ENCODE peak calls at places on chromosomes 16 and 17, in four cellular contexts. M is Panc1, R is HCT116, A is GM23338. G is an unnamed sample.
A peak's percentile ranks its signal among the peaks of the same experiment; 100 is the strongest.

GRCh38 chr16:4733747-4734062 is 366 bp downstream of the ANKS3 start:
- ATAC-seq in M (peak; percentile 15), R (peak; percentile 24), A (peak; percentile 21), G (peak; percentile 1)

GRCh38 chr17:51200295-51200694 is 34.1 kb downstream of the NME2 start:
- ATAC-seq in M (no peak), R (no peak), A (no peak), G (no peak)

GRCh38 chr17:75842963-75843576 is 1.1 kb downstream of the UNC13D start:
- ATAC-seq in M (no peak), R (no peak), A (no peak), G (no peak)

GRCh38 chr17:17108681-17109049 is 66.4 kb downstream of the MPRIP start:
- ATAC-seq in M (no peak), R (peak; percentile 47), A (peak; percentile 58), G (peak; percentile 32)

GRCh38 chr16:79355600-79356358 is 244.8 kb downstream of the MAF start:
- ATAC-seq in M (no peak), R (no peak), A (no peak), G (no peak)

GRCh38 chr17:29117440-29117753 is 62.8 kb downstream of the MYO18A start:
- ATAC-seq in M (peak; percentile 68), R (peak; percentile 52), A (peak; percentile 32), G (no peak)

GRCh38 chr17:28503420-28503819 is 2.7 kb upstream of the FOXN1 start:
- ATAC-seq in M (no peak), R (no peak), A (no peak), G (no peak)

GRCh38 chr17:35214631-35215273 is 20.6 kb upstream of the SLC35G3 start:
- ATAC-seq in M (no peak), R (no peak), A (no peak), G (no peak)

GRCh38 chr16:22190169-22191088 is 15.6 kb upstream of the EEF2K start:
- ATAC-seq in M (peak; percentile 84), R (peak; percentile 75), A (peak; percentile 73), G (peak; percentile 82)

GRCh38 chr16:55754056-55754455 is 78.8 kb downstream of the CES1 start:
- ATAC-seq in M (no peak), R (no peak), A (no peak), G (no peak)

GRCh38 chr16:68265078-68265925 is 976 bp downstream of the SLC7A6 start:
- ATAC-seq in M (peak; percentile 44), R (peak; percentile 55), A (peak; percentile 6), G (peak; percentile 62)

GRCh38 chr16:24689128-24689527 is 40.3 kb upstream of the TNRC6A start:
- ATAC-seq in M (peak; percentile 80), R (peak; percentile 97), A (peak; percentile 78), G (no peak)

GRCh38 chr16:84087461-84088151 is 29.1 kb downstream of the MBTPS1 start:
- ATAC-seq in M (no peak), R (no peak), A (no peak), G (no peak)

GRCh38 chr17:27612160-27612767 is 18.7 kb upstream of the LGALS9 start:
- ATAC-seq in M (no peak), R (no peak), A (no peak), G (peak; percentile 35)

GRCh38 chr17:37752482-37752881 is 7.6 kb upstream of the HNF1B start:
- ATAC-seq in M (no peak), R (no peak), A (no peak), G (no peak)

GRCh38 chr17:76537288-76537577 is 276 bp downstream of the CYGB start:
- ATAC-seq in M (peak; percentile 15), R (no peak), A (peak; percentile 5), G (peak; percentile 17)

GRCh38 chr17:46059457-46059856 is 60.4 kb downstream of the STH start:
- ATAC-seq in M (no peak), R (no peak), A (no peak), G (no peak)

GRCh38 chr17:37037590-37038155 is 88.9 kb downstream of the AATF start:
- ATAC-seq in M (no peak), R (no peak), A (no peak), G (no peak)

GRCh38 chr17:40707720-40708119 is 4.2 kb upstream of the KRT24 start:
- ATAC-seq in M (no peak), R (no peak), A (no peak), G (peak; percentile 95)

GRCh38 chr17:79168486-79169055 is 93.9 kb downstream of the ENGASE start:
- ATAC-seq in M (peak; percentile 80), R (no peak), A (peak; percentile 74), G (no peak)

GRCh38 chr16:50863673-50864144 is 121.8 kb downstream of the CYLD start:
- ATAC-seq in M (no peak), R (no peak), A (no peak), G (no peak)

GRCh38 chr16:84367297-84367680 is 1.0 kb upstream of the ATP2C2 start:
- ATAC-seq in M (no peak), R (no peak), A (no peak), G (no peak)

GRCh38 chr16:27473101-27473900 is 71.3 kb downstream of the IL21R start:
- ATAC-seq in M (no peak), R (no peak), A (no peak), G (no peak)

GRCh38 chr17:33469911-33470310 is 176.8 kb upstream of the ASIC2 start:
- ATAC-seq in M (no peak), R (no peak), A (no peak), G (peak; percentile 61)

GRCh38 chr16:2481676-2482075 is 6.7 kb downstream of the TBC1D24 start:
- ATAC-seq in M (no peak), R (no peak), A (no peak), G (no peak)

DNA sequence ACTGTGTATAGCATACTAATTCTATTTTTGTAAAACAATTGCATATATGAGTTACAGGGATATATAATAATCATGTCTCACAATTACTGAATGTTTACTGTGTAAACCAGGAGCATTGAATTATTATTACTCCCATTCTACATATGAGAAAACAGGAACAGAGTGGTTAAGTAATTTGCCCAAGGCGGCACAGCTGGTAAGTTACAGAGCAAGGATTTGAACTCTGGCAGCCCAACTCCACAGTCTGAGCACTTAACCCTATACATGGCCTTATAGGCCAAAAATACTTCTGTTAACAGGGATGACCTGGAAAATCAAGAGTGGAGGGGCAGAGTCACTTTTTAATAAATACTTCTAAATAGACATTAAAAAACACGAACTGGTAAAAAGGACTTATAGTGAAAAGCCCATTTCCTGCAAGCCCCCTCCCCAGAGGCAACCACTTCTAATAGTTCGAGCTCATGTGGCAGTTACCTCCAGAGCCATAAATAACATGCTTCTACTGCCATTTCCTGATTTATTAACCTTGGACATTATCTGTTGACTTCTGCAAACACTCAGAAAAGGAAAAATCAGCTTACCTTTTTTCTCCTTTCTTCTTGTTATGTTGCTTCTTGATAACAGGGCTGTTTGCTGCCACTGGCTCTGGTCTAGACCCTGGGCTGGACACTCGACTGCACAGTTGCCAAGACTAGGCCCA is 22.1 kb upstream of the ADGRG1 start:
- ATAC-seq in M (no peak), R (no peak), A (no peak), G (no peak)
- TF ChIP-seq POLR2AphosphoS5 in M (no peak), R (no peak), A (no peak), G (no peak)

DNA sequence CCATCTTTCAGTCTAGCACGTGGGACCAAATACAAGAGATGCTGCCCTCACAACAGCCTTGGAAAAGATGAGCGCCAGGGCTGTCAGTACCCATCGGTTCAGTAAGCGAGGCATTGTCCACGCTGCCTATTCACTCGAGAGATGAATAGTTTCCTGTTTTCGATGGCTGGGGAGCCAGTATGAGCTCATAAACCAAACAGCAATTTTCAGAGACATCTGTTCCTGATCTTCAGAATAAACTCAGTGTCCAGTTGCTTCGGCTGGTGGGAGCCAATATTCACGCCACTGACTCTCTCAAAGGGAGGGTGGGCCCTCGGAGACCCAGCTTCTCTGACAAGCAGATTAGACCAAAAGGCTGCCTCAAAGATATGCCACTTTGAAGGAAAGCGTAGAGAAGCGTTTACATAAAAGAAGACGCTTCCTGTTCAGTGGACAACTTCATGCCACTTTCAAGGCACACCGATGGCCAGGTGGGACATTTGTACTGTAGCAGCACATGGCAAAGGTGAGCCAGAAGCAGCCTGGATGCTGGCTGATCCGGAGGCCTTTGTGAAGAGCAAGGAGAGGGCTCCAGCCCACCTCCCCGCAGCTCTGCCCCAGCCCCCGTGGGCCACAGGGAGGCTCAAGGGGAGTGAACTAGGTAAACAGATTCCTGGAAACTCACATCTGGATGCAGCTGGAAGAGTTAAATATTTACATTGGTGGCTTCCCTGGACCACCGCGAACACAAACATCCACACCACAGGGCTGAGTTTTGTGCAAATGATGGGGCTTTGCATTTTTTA is 6.0 kb downstream of the TIMM22 start:
- ATAC-seq in M (no peak), R (no peak), A (no peak), G (peak; percentile 4)
- TF ChIP-seq POLR2AphosphoS5 in M (no peak), R (no peak), A (no peak), G (no peak)

GRCh38 chr17:63960430-63960829 is 12.3 kb downstream of the SCN4A start:
- ATAC-seq in M (no peak), R (no peak), A (peak; percentile 3), G (no peak)
- TF ChIP-seq POLR2AphosphoS5 in M (no peak), R (no peak), A (no peak), G (no peak)

DNA sequence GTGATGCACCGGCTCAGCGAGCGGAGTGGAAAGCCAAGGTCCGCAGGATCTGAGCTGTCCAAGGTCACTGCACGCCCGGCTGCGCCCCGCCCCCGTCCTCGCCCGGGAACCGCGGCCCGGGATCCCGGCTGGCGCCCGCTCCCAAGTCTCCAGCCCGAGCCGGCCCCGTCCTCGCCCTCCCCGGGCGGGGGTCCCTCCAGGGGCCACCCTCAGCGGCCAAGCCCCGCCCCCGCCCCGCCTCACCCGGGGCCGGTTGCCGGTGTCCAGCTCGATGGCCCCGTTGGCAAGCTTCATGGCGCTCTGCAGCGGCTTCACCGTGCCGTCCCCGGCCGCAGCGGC is 209 bp downstream of the VPS9D1 start:
- ATAC-seq in M (peak; percentile 29), R (peak; percentile 21), A (peak; percentile 44), G (peak; percentile 24)
- TF ChIP-seq POLR2AphosphoS5 in M (no peak), R (no peak), A (peak; percentile 4), G (no peak)

GRCh38 chr17:82923366-82924113 is 83.7 kb upstream of the ZNF750 start:
- ATAC-seq in M (no peak), R (no peak), A (no peak), G (no peak)
- TF ChIP-seq POLR2AphosphoS5 in M (no peak), R (no peak), A (no peak), G (no peak)